ENCODE peak calls at places on chromosomes 12 and 14, in nine cellular contexts. Q is bronchial epithelial cell; C is CD8-positive, alpha-beta T cell; W is stomach; O is cardiac fibroblast; D is lung; P is mucosa of descending colon; H is uterus; U is thoracic aorta. J is an unnamed sample.

GRCh38 chr12:124231980-124232653 is 62.8 kb upstream of the RFLNA start:
- DNase-seq in Q (no peak), C (no peak), W (peak), O (no peak), D (peak), P (peak), H (no peak), U (no peak), J (no peak)

GRCh38 chr12:81779216-81779615 is 20.1 kb upstream of the PPFIA2 start:
- DNase-seq in Q (peak), C (no peak), W (no peak), O (no peak), D (no peak), P (no peak), H (no peak), U (no peak), J (no peak)

GRCh38 chr14:102491786-102492522 is 17.6 kb downstream of the ANKRD9 start:
- DNase-seq in Q (no peak), C (no peak), W (no peak), O (no peak), D (no peak), P (no peak), H (no peak), U (no peak), J (no peak)

GRCh38 chr12:108282676-108283075 is 56.4 kb downstream of the CMKLR1 start:
- DNase-seq in Q (no peak), C (no peak), W (no peak), O (no peak), D (no peak), P (no peak), H (no peak), U (no peak), J (no peak)

GRCh38 chr12:132190012-132190755 is 45.9 kb downstream of the NOC4L start:
- DNase-seq in Q (no peak), C (no peak), W (no peak), O (no peak), D (no peak), P (peak), H (no peak), U (no peak), J (no peak)

GRCh38 chr12:90287585-90287984 is 578.9 kb upstream of the ATP2B1 start:
- DNase-seq in Q (no peak), C (no peak), W (no peak), O (no peak), D (no peak), P (no peak), H (no peak), U (no peak), J (peak)

GRCh38 chr14:90193925-90194324 is 62.4 kb upstream of the PSMC1 start:
- DNase-seq in Q (no peak), C (peak), W (no peak), O (no peak), D (no peak), P (peak), H (no peak), U (no peak), J (no peak)

GRCh38 chr12:6200266-6201198 is at the start of gene CD9:
- DNase-seq in Q (no peak), C (peak), W (peak), O (no peak), D (peak), P (peak), H (peak), U (no peak), J (no peak)

GRCh38 chr12:132972374-132972773 is 13.8 kb upstream of the ZNF26 start:
- DNase-seq in Q (no peak), C (no peak), W (no peak), O (no peak), D (no peak), P (no peak), H (no peak), U (no peak), J (no peak)

GRCh38 chr14:104202259-104203070 is 64.1 kb downstream of the KIF26A start:
- DNase-seq in Q (no peak), C (no peak), W (peak), O (no peak), D (peak), P (peak), H (no peak), U (no peak), J (no peak)

GRCh38 chr14:44897041-44897843 is 64.5 kb downstream of the KLHL28 start:
- DNase-seq in Q (peak), C (peak), W (peak), O (peak), D (peak), P (peak), H (peak), U (peak), J (peak)
- H3K4me3 ChIP-seq in Q (peak), C (peak), W (peak), O (peak), D (peak), P (peak), H (peak), U (peak), J (peak)

GRCh38 chr12:49554266-49554665 is 13.7 kb downstream of the MCRS1 start:
- DNase-seq in Q (no peak), C (no peak), W (no peak), O (no peak), D (no peak), P (no peak), H (no peak), U (no peak), J (no peak)
- TF ChIP-seq CTCF in Q (no peak), C (no peak), W (no peak), O (no peak), D (no peak), P (no peak), H (no peak), U (no peak), J (no peak)

DNA sequence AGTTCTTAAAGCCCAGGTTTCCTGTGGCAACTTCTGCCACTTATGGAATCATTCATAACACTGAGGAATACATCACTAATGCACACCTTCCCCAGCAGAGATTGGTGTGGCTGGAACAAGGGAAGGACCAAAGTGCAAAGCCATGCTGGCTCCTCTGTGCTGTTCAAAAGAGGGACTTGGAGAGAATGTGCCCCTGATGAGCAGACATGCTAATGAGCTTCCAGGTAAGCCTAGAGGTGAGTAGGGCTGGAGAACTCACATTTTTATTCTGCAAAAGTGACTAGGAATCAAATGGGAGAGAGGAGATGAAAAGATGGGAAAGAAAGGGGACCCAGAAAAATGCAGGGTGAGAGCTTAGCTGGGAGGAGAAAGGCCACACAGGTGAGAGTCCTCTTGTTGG is 289.7 kb downstream of the TTC8 start:
- DNase-seq in Q (no peak), C (no peak), W (no peak), O (no peak), D (no peak), P (no peak), H (no peak), U (no peak), J (no peak)
- H3K4me3 ChIP-seq in Q (no peak), C (no peak), W (no peak), O (no peak), D (no peak), P (no peak), H (no peak), U (no peak), J (no peak)

GRCh38 chr12:22667122-22667521 is 42.2 kb downstream of the ETNK1 start:
- DNase-seq in Q (no peak), C (no peak), W (no peak), O (no peak), D (no peak), P (no peak), H (no peak), U (no peak), J (no peak)
- TF ChIP-seq CTCF in Q (no peak), C (no peak), W (no peak), O (no peak), D (no peak), P (no peak), H (no peak), U (no peak), J (no peak)